ENCODE peak calls at places on chromosomes 7 and 10, in ten cellular contexts. C is IMR-90, U is breast epithelium, K is gastrocnemius medialis, N is GM23338, T is HepG2, R is ovary, H is hepatocyte, S is cardiac muscle cell, A is small intestine. W is an unnamed sample. For H3K4me1, the result is how much of the 10 kb centered on the place peaks cover.

GRCh38 chr10:92222603-92223275 is 68.1 kb downstream of the CPEB3 start:
- DNase-seq in K (no peak), R (no peak), U (no peak), N (no peak), A (no peak), H (no peak), T (no peak), C (peak), S (peak), W (peak)

GRCh38 chr7:66050990-66051424 is 24.6 kb upstream of the ASL start:
- DNase-seq in S (peak), A (peak), N (no peak), U (peak), K (no peak), T (peak), R (no peak), C (peak), H (peak), W (peak)

GRCh38 chr10:80453715-80454525 is at the start of gene TSPAN14:
- DNase-seq in N (peak), C (peak), T (peak), A (peak), S (peak), R (peak), K (peak), U (peak), H (peak), W (peak)

GRCh38 chr7:45888185-45888992 is at the start of gene IGFBP1:
- DNase-seq in R (no peak), H (peak), U (no peak), K (no peak), S (peak), A (no peak), C (peak), N (peak), T (peak), W (no peak)

GRCh38 chr7:147245274-147245673 is 1128.7 kb downstream of the CNTNAP2 start:
- DNase-seq in U (no peak), H (peak), N (peak), S (peak), A (peak), T (peak), R (no peak), K (no peak), C (peak), W (no peak)

GRCh38 chr10:97858001-97858439 is 8.4 kb downstream of the GOLGA7B start:
- DNase-seq in C (no peak), N (no peak), A (peak), K (no peak), R (no peak), T (no peak), H (peak), S (peak), U (no peak), W (no peak)

GRCh38 chr7:95684037-95684436 is 87.7 kb upstream of the PDK4 start:
- DNase-seq in H (peak), R (no peak), K (no peak), C (peak), S (peak), U (no peak), N (peak), T (peak), A (peak), W (peak)

GRCh38 chr7:107838024-107838423 is 35.0 kb upstream of the SLC26A3 start:
- DNase-seq in T (no peak), U (no peak), S (no peak), R (no peak), A (no peak), C (no peak), N (no peak), H (no peak), K (no peak), W (no peak)

GRCh38 chr10:124701038-124701365 is 43.2 kb downstream of the FAM53B start:
- DNase-seq in C (no peak), T (no peak), A (no peak), N (no peak), K (no peak), H (no peak), S (no peak), R (no peak), U (no peak), W (no peak)

GRCh38 chr7:131898418-131898817 is 342.0 kb upstream of the PODXL start:
- DNase-seq in S (peak), U (no peak), N (no peak), R (no peak), A (no peak), C (no peak), H (no peak), T (no peak), K (no peak), W (peak)

GRCh38 chr10:79207096-79207357 is 138.3 kb downstream of the ZMIZ1 start:
- DNase-seq in C (no peak), A (no peak), H (no peak), N (no peak), R (no peak), T (no peak), K (no peak), S (no peak), U (no peak), W (no peak)

GRCh38 chr10:13773043-13773442 is 186.3 kb downstream of the PRPF18 start:
- DNase-seq in N (no peak), A (no peak), H (peak), R (no peak), T (no peak), U (no peak), K (no peak), C (no peak), S (no peak), W (no peak)

GRCh38 chr10:77351386-77351785 is 286.2 kb downstream of the KCNMA1 start:
- DNase-seq in H (no peak), N (no peak), C (peak), K (no peak), A (no peak), S (peak), T (no peak), R (no peak), U (no peak), W (peak)

GRCh38 chr10:77463499-77463898 is 174.1 kb downstream of the KCNMA1 start:
- DNase-seq in R (no peak), A (no peak), N (no peak), S (no peak), C (peak), T (no peak), U (no peak), K (no peak), H (no peak), W (no peak)

GRCh38 chr10:2948127-2948854 is 119.1 kb upstream of the PFKP start:
- DNase-seq in S (no peak), A (no peak), H (no peak), T (no peak), C (no peak), N (no peak), U (no peak), R (no peak), K (no peak), W (no peak)

GRCh38 chr10:134205-134742 is 981 bp upstream of the ZMYND11 start:
- DNase-seq in K (no peak), T (no peak), S (no peak), U (no peak), N (peak), A (peak), H (peak), C (peak), R (no peak), W (peak)

GRCh38 chr7:104848386-104848990 is 165.5 kb upstream of the KMT2E start:
- DNase-seq in U (no peak), N (peak), H (peak), K (no peak), S (peak), C (peak), R (peak), T (peak), A (peak), W (peak)

GRCh38 chr7:107721286-107721685 is 22.7 kb upstream of the CBLL1 start:
- DNase-seq in N (no peak), T (no peak), H (no peak), K (no peak), A (no peak), C (no peak), U (no peak), S (no peak), R (no peak), W (no peak)

GRCh38 chr10:69087600-69088470 is at the start of gene SRGN:
- DNase-seq in R (peak), U (peak), T (no peak), K (peak), H (no peak), S (peak), A (peak), N (no peak), C (peak), W (peak)

GRCh38 chr7:106284516-106285050 is at the start of gene NAMPT:
- DNase-seq in U (peak), H (peak), K (no peak), R (peak), T (no peak), S (no peak), A (peak), N (peak), C (no peak), W (no peak)

GRCh38 chr10:114265392-114266053 is 26.5 kb downstream of the VWA2 start:
- DNase-seq in R (peak), A (no peak), T (no peak), N (no peak), K (peak), S (peak), H (no peak), U (no peak), C (no peak), W (peak)

GRCh38 chr10:25698638-25699037 is 235.4 kb upstream of the MYO3A start:
- DNase-seq in R (no peak), C (no peak), S (no peak), N (no peak), H (no peak), T (no peak), K (no peak), U (no peak), A (no peak), W (no peak)

GRCh38 chr10:124992462-124993344 is 50.8 kb downstream of the ZRANB1 start:
- DNase-seq in N (peak), K (peak), T (peak), H (peak), R (peak), S (peak), C (peak), A (peak), U (peak), W (peak)

GRCh38 chr10:69567920-69568319 is 5.3 kb downstream of the NEUROG3 start:
- DNase-seq in C (peak), N (peak), U (no peak), A (no peak), T (peak), S (peak), H (peak), K (no peak), R (no peak), W (peak)

GRCh38 chr7:120733143-120733542 is 124.8 kb downstream of the TSPAN12 start:
- DNase-seq in R (no peak), H (no peak), K (no peak), U (no peak), T (no peak), A (no peak), N (no peak), C (peak), S (peak), W (peak)

GRCh38 chr7:158569858-158570239 is 17.8 kb downstream of the PTPRN2 start:
- DNase-seq in N (peak), R (no peak), U (no peak), K (no peak), A (no peak), S (no peak), C (no peak), T (no peak), H (no peak), W (no peak)

GRCh38 chr10:12709516-12709915 is 292.0 kb downstream of the CCDC3 start:
- DNase-seq in C (peak), A (no peak), H (no peak), N (no peak), T (no peak), U (no peak), R (no peak), S (peak), K (no peak), W (peak)

GRCh38 chr7:6691609-6692106 is 15.1 kb downstream of the ZNF12 start:
- DNase-seq in C (peak), R (no peak), A (no peak), N (peak), K (no peak), T (no peak), S (no peak), H (no peak), U (no peak), W (peak)

GRCh38 chr7:99392659-99393362 is 15.6 kb downstream of the PDAP1 start:
- DNase-seq in R (peak), N (peak), A (peak), C (no peak), S (peak), U (peak), T (no peak), K (peak), H (peak), W (peak)

GRCh38 chr7:137772748-137773147 is 74.0 kb downstream of the DGKI start:
- DNase-seq in K (no peak), A (no peak), T (no peak), U (no peak), R (no peak), C (peak), N (no peak), S (peak), H (no peak), W (peak)

GRCh38 chr10:101429423-101429822 is 75.5 kb downstream of the BTRC start:
- DNase-seq in A (no peak), N (no peak), S (no peak), H (no peak), C (no peak), K (no peak), T (no peak), R (no peak), U (no peak), W (no peak)

GRCh38 chr7:40843338-40844026 is 708.7 kb downstream of the SUGCT start:
- DNase-seq in K (no peak), H (no peak), A (no peak), N (no peak), R (no peak), C (peak), T (no peak), U (no peak), S (no peak), W (peak)

DNA sequence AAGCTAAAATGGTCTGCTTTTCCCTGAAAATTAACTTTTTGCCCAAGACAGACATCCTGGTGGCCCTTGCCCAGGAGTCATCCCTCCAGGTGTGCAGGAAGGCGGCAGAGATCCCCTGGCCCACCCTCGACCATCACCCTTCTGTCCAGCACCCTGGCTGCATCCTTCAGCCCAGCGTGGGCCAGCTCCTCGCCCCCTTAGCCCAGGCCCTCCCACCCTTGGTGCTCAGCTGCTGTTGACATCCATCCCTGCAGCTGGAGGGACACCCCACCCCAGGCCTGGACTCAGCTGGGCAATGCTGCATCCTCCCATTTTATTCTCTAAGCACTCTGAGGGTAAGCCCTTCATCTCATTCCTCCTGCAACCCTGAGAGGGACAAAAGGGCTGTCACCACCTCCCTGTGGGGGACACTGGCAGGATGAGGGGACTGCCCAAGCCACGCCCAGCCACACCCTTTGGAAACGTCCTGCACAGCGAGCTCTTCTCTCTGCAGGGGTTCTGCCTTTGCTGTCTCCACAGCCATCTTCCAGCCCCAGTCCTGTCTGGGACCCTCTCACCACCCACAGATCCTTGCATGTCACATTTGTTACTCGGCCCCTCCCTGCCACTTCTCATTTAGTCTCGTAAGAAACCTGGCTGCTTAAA is 30.7 kb downstream of the EN2 start:
- DNase-seq in N (no peak), H (no peak), T (no peak), C (no peak), U (no peak), R (no peak), S (no peak), A (no peak), K (no peak), W (no peak)
- H3K4me1 ChIP-seq in N (under half), H (under half), T (under half), C (under half), U (under half), R (under half), S (under half), A (under half), K (under half), W (under half)

GRCh38 chr10:70595566-70596016 is 7.0 kb downstream of the PRF1 start:
- DNase-seq in K (no peak), H (no peak), S (no peak), T (peak), R (no peak), N (no peak), C (no peak), U (peak), A (no peak), W (no peak)

GRCh38 chr10:70592746-70593512 is 9.6 kb downstream of the PRF1 start:
- DNase-seq in U (peak), C (no peak), S (no peak), K (no peak), T (no peak), A (no peak), N (no peak), H (no peak), R (no peak), W (no peak)

GRCh38 chr10:70594161-70594560 is 8.4 kb downstream of the PRF1 start:
- DNase-seq in S (no peak), A (no peak), R (no peak), T (no peak), K (no peak), C (no peak), U (peak), N (no peak), H (no peak), W (no peak)

GRCh38 chr10:70592186-70592735 is 10.3 kb downstream of the PRF1 start:
- DNase-seq in T (no peak), A (no peak), C (no peak), H (no peak), S (no peak), K (no peak), N (no peak), R (no peak), U (peak), W (no peak)

DNA sequence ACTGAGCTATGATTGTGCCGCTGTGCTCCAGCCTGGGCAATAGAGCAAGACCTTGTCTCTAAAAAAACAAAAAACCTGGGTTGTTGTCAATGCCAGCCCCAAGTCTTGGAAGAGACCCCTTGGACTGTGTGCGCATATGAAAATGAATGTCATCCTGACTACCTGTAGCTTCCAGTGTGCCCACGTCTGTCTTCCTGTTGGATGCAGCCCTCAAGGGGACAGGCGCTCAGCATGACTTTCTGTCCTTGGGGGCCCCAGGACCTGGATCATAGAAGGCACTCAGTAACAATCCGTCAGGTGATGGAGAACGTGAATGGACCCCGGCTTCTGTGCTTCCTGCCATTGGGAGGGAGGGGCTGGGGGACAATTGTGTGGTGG is 9.0 kb downstream of the PRF1 start:
- DNase-seq in T (no peak), K (no peak), A (no peak), R (no peak), U (peak), N (no peak), C (no peak), H (no peak), S (no peak), W (no peak)
- H3K4me1 ChIP-seq in T (under half), K (under half), A (under half), R (under half), U (under half), N (under half), C (under half), H (under half), S (under half), W (under half)

GRCh38 chr7:17680943-17681351 is 259.3 kb downstream of the SNX13 start:
- DNase-seq in R (no peak), U (no peak), S (peak), C (peak), A (peak), K (no peak), T (peak), N (peak), H (no peak), W (no peak)
- H3K4me1 ChIP-seq in R (under half), U (under half), S (under half), C (under half), A (under half), K (under half), T (under half), N (under half), H (under half), W (under half)

DNA sequence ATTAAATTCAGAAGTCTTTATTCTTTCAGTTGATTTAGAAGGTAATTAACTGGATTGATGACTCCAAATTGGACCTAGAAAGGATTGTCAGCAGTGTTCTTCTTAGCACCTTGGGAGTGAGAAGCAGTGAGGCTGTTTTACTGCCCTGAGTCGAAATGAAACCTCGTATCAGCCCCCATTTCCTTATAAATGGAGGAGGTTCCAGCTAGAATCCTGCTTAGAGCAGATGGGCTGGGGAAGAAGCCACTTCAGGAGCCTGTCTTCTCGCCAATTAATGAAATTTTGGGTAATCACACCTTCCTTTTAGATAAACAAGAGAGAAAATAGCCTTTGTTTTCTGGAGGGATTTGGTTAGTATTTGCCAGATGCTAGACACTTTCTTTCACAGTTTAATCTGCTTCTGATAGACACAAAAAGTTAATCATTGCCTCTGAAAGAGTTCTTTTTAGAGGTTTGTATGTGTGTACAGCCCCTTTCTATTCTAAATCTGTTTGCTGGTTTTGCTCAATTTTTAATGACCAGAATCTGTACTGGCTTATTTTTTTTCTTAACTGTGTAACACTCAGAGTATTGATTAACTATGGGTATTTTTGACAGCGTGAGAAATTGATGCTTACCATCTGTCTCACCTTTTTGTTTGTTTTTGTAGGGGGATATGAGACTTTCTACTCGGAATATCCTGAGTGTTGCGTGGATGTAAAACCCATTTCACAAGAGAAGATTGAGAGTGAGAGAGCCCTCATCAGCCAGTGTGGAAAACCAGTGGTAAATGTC is 4.6 kb downstream of the DUSP5 start:
- DNase-seq in A (no peak), T (no peak), K (no peak), U (no peak), R (no peak), H (no peak), N (no peak), S (no peak), C (no peak), W (no peak)
- H3K4me1 ChIP-seq in A (under half), T (under half), K (under half), U (under half), R (under half), H (under half), N (under half), S (under half), C (under half), W (under half)

GRCh38 chr10:44618910-44619309 is 234.0 kb upstream of the CXCL12 start:
- DNase-seq in K (no peak), C (no peak), A (no peak), R (no peak), N (no peak), S (no peak), U (no peak), H (no peak), T (no peak), W (no peak)

GRCh38 chr10:44619975-44620374 is 235.1 kb upstream of the CXCL12 start:
- DNase-seq in S (peak), N (no peak), R (no peak), U (no peak), T (no peak), K (no peak), A (no peak), C (no peak), H (no peak), W (peak)

DNA sequence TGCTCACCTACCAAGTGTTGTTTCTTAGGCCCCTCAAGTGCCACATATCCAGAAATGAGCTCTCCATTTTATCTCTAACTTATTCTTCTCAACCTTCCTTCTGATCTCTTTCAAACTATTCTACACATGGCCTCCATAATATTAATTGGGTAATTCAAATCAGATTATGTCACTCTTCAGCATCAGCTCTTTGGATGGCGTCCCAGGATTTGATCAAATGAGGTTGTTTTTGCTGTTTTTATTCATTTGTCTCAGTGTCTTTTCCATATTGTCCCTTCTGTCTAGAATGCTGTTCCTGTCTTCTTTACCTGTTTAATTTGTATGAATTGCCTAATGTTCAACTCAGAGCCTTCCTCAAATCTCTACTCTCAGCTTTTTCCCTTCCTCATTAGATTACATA is 234.6 kb upstream of the CXCL12 start:
- DNase-seq in T (no peak), S (no peak), K (no peak), N (no peak), U (no peak), R (no peak), C (no peak), H (no peak), A (no peak), W (no peak)
- H3K4me1 ChIP-seq in T (under half), S (under half), K (under half), N (under half), U (under half), R (under half), C (under half), H (under half), A (under half), W (under half)

W was measured in fibroblast of lung.